ENCODE peak calls at places on chromosomes 13 and 19, in nine cellular contexts. S, L, F, C, O, Y, A, M and X are unnamed samples. For H3K4me1, the result is how much of the 10 kb centered on the place peaks cover.

GRCh38 chr13:40259899-40260298 is 406.5 kb downstream of the FOXO1 start:
- DNase-seq in O (peak), A (no peak), Y (no peak), M (no peak), C (no peak), S (peak), L (no peak), F (no peak), X (no peak)

GRCh38 chr13:51785592-51786424 is 18.2 kb downstream of the DHRS12 start:
- DNase-seq in F (peak), M (peak), O (peak), Y (no peak), C (no peak), A (no peak), L (no peak), S (peak), X (peak)

GRCh38 chr13:46086985-46087384 is 17.8 kb downstream of the CPB2 start:
- DNase-seq in S (no peak), F (no peak), L (no peak), A (no peak), O (no peak), Y (no peak), C (no peak), M (no peak), X (no peak)

GRCh38 chr13:59743195-59743594 is 420.5 kb downstream of the DIAPH3 start:
- DNase-seq in C (no peak), L (no peak), S (peak), Y (no peak), O (no peak), A (no peak), M (peak), F (no peak), X (no peak)

GRCh38 chr19:4556574-4557185 is 2.8 kb downstream of the SEMA6B start:
- DNase-seq in S (no peak), C (peak), A (peak), M (no peak), Y (peak), F (peak), O (no peak), L (no peak), X (peak)

GRCh38 chr19:33402421-33403220 is 29.1 kb downstream of the CEBPG start:
- DNase-seq in A (no peak), M (no peak), F (peak), C (no peak), S (no peak), Y (no peak), O (no peak), L (no peak), X (no peak)

GRCh38 chr13:23651887-23652286 is 81.7 kb downstream of the TNFRSF19 start:
- DNase-seq in S (no peak), A (no peak), M (no peak), O (no peak), C (no peak), L (no peak), F (no peak), Y (no peak), X (no peak)

GRCh38 chr19:46919324-46919723 is 58.5 kb downstream of the ARHGAP35 start:
- DNase-seq in O (peak), A (no peak), C (no peak), Y (peak), L (no peak), M (peak), F (no peak), S (peak), X (peak)

GRCh38 chr13:25916119-25916518 is 135.7 kb downstream of the SHISA2 start:
- DNase-seq in O (no peak), F (no peak), M (no peak), Y (no peak), A (no peak), C (no peak), L (no peak), S (no peak), X (no peak)

GRCh38 chr13:31943591-31943990 is 88.0 kb upstream of the FRY start:
- DNase-seq in C (no peak), O (no peak), S (no peak), M (no peak), L (no peak), Y (no peak), F (no peak), A (no peak), X (peak)

GRCh38 chr19:8393871-8394250 is 3.7 kb downstream of the RAB11B start:
- DNase-seq in F (no peak), M (no peak), Y (no peak), O (no peak), S (no peak), A (no peak), L (no peak), C (no peak), X (no peak)

GRCh38 chr19:33410915-33411401 is 37.4 kb downstream of the CEBPG start:
- DNase-seq in M (no peak), O (no peak), L (no peak), S (no peak), Y (no peak), C (no peak), F (no peak), A (no peak), X (no peak)

GRCh38 chr19:56837892-56838679 is 2.4 kb downstream of the PEG3 start:
- DNase-seq in L (peak), A (no peak), M (no peak), F (peak), Y (peak), C (no peak), S (no peak), O (peak), X (peak)

GRCh38 chr19:55081773-55082022 is 6.0 kb downstream of the EPS8L1 start:
- DNase-seq in F (peak), Y (no peak), O (no peak), M (no peak), L (no peak), C (no peak), A (no peak), S (no peak), X (no peak)
- H2AFZ ChIP-seq in F (peak), Y (no peak), O (no peak), M (peak), L (peak), C (no peak), A (no peak), S (peak), X (no peak)

GRCh38 chr19:39846176-39846677 is at the start of gene FBL:
- DNase-seq in S (peak), Y (peak), L (peak), A (peak), O (peak), C (peak), M (peak), F (peak), X (peak)
- H3K4me1 ChIP-seq in S (under half), Y (under half), L (under half), A (under half), O (under half), C (under half), M (under half), F (under half), X (under half)

GRCh38 chr19:15008308-15008707 is 28.6 kb upstream of the SLC1A6 start:
- DNase-seq in S (no peak), A (no peak), L (no peak), F (no peak), M (no peak), C (no peak), O (no peak), Y (no peak), X (no peak)
- H3K27ac ChIP-seq in S (no peak), A (no peak), L (no peak), F (no peak), M (no peak), C (no peak), O (no peak), Y (no peak), X (no peak)

DNA sequence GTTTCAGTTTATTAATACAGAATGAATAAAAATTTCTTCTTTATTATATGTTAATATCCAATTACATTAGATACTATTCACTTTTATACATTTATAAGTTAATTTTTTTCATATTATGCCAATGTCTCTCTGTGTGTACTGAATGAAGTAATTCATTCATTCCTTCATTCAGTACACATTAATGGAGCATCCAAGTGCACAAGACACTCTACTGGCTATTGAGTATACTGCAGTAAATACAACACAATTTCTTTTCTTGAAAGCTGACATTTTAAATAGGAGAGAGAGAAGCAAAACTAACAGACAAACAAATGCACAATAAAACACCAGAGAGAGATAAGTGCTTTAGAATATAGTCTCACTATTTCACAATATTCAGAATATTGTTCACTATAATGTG is 1038.3 kb upstream of the SPRY2 start:
- DNase-seq in L (no peak), Y (no peak), C (no peak), M (no peak), F (no peak), A (no peak), O (no peak), S (no peak), X (no peak)
- H2AFZ ChIP-seq in L (no peak), Y (no peak), C (no peak), M (no peak), F (no peak), A (no peak), O (no peak), S (no peak), X (no peak)

DNA sequence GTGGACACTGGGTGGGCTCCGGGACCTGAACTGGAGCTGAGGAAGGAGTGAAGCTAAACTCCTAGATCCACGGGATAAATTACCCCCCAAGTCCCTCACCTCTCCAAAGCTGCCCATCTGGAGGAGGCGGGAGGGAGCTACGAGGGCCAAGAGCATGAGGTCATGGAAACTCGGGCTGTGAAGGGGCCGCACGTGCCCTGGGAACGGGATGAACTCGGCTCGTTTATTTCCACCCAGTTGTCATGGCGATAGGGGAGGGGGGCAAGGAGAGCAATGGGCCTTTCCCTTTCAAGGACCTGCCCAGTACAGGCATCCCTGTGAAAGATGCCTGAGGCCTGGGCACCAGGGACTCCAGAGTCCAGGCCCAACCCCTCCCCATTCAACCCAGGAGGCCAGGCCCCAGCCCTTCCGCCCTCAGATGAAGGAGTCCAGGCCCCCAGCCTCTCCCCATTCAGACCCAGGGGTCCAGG is 3.8 kb downstream of the PPP1R12C start:
- DNase-seq in A (no peak), L (peak), S (peak), O (peak), Y (peak), F (peak), C (no peak), M (peak), X (peak)
- H3K4me1 ChIP-seq in A (under half), L (under half), S (under half), O (under half), Y (under half), F (under half), C (under half), M (under half), X (under half)

GRCh38 chr19:407501-408440 is 1.2 kb downstream of the C2CD4C start:
- DNase-seq in Y (no peak), F (peak), M (no peak), A (no peak), S (no peak), L (no peak), O (no peak), C (no peak), X (no peak)
- H3K27ac ChIP-seq in Y (no peak), F (no peak), M (no peak), A (no peak), S (no peak), L (no peak), O (no peak), C (no peak), X (no peak)

GRCh38 chr13:52847682-52848432 is 583 bp downstream of the PCDH8 start:
- DNase-seq in C (no peak), A (no peak), L (no peak), M (no peak), Y (no peak), F (peak), S (no peak), O (no peak), X (no peak)
- H2AFZ ChIP-seq in C (no peak), A (no peak), L (peak), M (no peak), Y (no peak), F (no peak), S (no peak), O (no peak), X (no peak)

DNA sequence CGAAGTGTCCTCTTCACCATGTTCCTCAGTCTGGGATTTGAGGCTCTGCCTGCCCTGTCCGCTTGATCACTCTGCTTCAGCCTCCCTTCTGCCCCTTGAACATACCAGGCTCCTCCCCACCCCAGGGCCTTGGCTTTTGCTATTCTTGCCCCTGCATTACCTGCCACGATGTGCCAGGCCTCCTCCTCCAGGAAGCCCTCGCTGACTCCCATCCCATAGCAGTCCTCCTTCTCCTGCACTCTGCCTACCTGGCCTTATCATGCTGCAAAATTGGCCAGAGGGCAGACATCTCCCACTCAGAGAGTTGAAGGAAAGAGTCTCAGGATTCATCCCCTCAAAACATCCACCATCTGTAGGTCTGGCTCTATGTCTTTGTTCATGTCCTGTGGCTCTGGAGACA is 2.2 kb downstream of the YJEFN3 start:
- DNase-seq in O (no peak), S (no peak), C (no peak), L (no peak), M (no peak), Y (no peak), A (no peak), F (no peak), X (no peak)
- H3K4me1 ChIP-seq in O (under half), S (under half), C (under half), L (under half), M (under half), Y (under half), A (under half), F (under half), X (under half)

GRCh38 chr19:13093407-13094284 is 9.0 kb downstream of the LYL1 start:
- DNase-seq in Y (peak), C (peak), S (peak), F (peak), O (peak), L (peak), A (peak), M (peak), X (peak)
- H3K27ac ChIP-seq in Y (no peak), C (peak), S (no peak), F (peak), O (no peak), L (no peak), A (no peak), M (no peak), X (peak)

DNA sequence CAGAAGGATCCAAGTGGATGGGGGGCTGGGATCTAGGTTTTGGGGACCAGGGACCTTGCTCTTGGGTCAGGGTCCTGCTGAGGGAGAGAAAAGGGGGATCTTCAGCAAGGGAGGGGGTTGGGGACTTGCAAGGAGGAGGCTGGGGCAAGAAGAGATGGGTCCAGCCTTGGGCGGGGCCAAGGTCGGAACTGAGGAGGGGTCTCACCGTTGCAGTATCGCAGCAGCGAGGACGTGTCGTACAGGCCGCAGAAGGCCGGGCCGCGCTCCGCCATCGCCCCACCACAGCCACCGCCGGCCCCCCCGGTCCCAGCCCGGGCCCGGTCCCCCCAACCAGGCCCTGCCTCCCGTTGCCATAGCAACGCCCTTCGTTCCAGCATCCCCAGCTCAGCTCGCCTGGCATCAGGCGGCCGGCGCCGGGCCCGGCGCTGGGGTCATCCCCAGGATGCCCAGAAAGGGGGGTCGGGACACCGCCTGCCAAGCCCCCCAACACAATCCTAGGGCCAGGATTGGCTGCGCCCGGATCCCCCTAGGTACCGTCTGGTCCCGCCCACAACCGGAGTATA is 6.0 kb upstream of the EML2 start:
- DNase-seq in A (no peak), M (no peak), O (no peak), C (no peak), S (no peak), F (no peak), L (no peak), Y (no peak), X (no peak)
- H2AFZ ChIP-seq in A (peak), M (peak), O (no peak), C (no peak), S (peak), F (peak), L (peak), Y (no peak), X (peak)